ENCODE peak calls at places on chromosomes 6 and 20, in five cellular contexts. Z is colonic mucosa, K is pancreas, E is nephron progenitor cell, U is HL-60. N is an unnamed sample.

GRCh38 chr6:127069659-127070279 is 48.7 kb upstream of the RSPO3 start:
- DNase-seq in Z (no peak), K (no peak), E (no peak), U (no peak), N (no peak)

GRCh38 chr20:20492521-20493334 is 124.8 kb downstream of the INSM1 start:
- DNase-seq in Z (no peak), K (peak), E (peak), U (no peak), N (no peak)

GRCh38 chr6:134288538-134289203 is 29.2 kb downstream of the SGK1 start:
- DNase-seq in Z (no peak), K (no peak), E (no peak), U (peak), N (peak)

GRCh38 chr6:37429352-37429750 is 3.7 kb upstream of the CMTR1 start:
- DNase-seq in Z (no peak), K (no peak), E (no peak), U (no peak), N (no peak)

GRCh38 chr6:97917369-97917768 is 634.4 kb upstream of the MMS22L start:
- DNase-seq in Z (no peak), K (no peak), E (peak), U (no peak), N (no peak)

GRCh38 chr6:21045135-21045616 is 510.9 kb downstream of the CDKAL1 start:
- DNase-seq in Z (no peak), K (no peak), E (no peak), U (no peak), N (no peak)

GRCh38 chr6:18262812-18263560 is 1.3 kb downstream of the DEK start:
- DNase-seq in Z (peak), K (no peak), E (no peak), U (no peak), N (peak)

GRCh38 chr6:30862156-30862875 is 22.0 kb upstream of the DDR1 start:
- DNase-seq in Z (no peak), K (no peak), E (no peak), U (no peak), N (no peak)

GRCh38 chr6:1708820-1709612 is 99.3 kb downstream of the FOXC1 start:
- DNase-seq in Z (no peak), K (peak), E (no peak), U (peak), N (no peak)

GRCh38 chr6:5205877-5206840 is 54.6 kb downstream of the LYRM4 start:
- DNase-seq in Z (peak), K (peak), E (no peak), U (peak), N (no peak)

GRCh38 chr6:91717094-91717493 is 1130.2 kb upstream of the MAP3K7 start:
- DNase-seq in Z (no peak), K (no peak), E (no peak), U (no peak), N (no peak)

GRCh38 chr6:75326557-75327258 is 42.1 kb upstream of the TMEM30A start:
- DNase-seq in Z (no peak), K (no peak), E (no peak), U (no peak), N (no peak)

GRCh38 chr6:127340171-127340570 is 3.2 kb downstream of the ECHDC1 start:
- DNase-seq in Z (no peak), K (no peak), E (no peak), U (no peak), N (no peak)

GRCh38 chr6:4271761-4272505 is 136.6 kb upstream of the ECI2 start:
- DNase-seq in Z (no peak), K (no peak), E (no peak), U (no peak), N (no peak)

GRCh38 chr6:2038096-2038495 is 207.3 kb downstream of the GMDS start:
- DNase-seq in Z (no peak), K (no peak), E (no peak), U (no peak), N (no peak)

GRCh38 chr6:14021449-14021848 is 96.1 kb upstream of the CD83 start:
- DNase-seq in Z (no peak), K (no peak), E (no peak), U (no peak), N (no peak)

GRCh38 chr20:60170116-60170515 is 211.9 kb downstream of the CDH26 start:
- DNase-seq in Z (peak), K (no peak), E (no peak), U (peak), N (no peak)

GRCh38 chr6:156862711-156863110 is 85.5 kb downstream of the ARID1B start:
- DNase-seq in Z (no peak), K (no peak), E (no peak), U (no peak), N (no peak)

GRCh38 chr20:36439731-36440072 is 101.6 kb upstream of the MYL9 start:
- DNase-seq in Z (no peak), K (no peak), E (no peak), U (no peak), N (no peak)
- TF ChIP-seq CTCF in Z (no peak), K (no peak), E (peak), U (no peak), N (no peak)

GRCh38 chr6:17091122-17091521 is 10.7 kb upstream of the STMND1 start:
- DNase-seq in Z (no peak), K (no peak), E (no peak), U (no peak), N (no peak)
- TF ChIP-seq CTCF in Z (no peak), K (no peak), E (peak), U (no peak), N (no peak)

GRCh38 chr20:58852559-58853271 is at the start of gene GNAS:
- DNase-seq in Z (peak), K (peak), E (peak), U (no peak), N (peak)
- TF ChIP-seq CTCF in Z (peak), K (peak), E (peak), U (no peak), N (peak)

GRCh38 chr6:108914235-108915022 is 66.2 kb downstream of the ARMC2 start:
- DNase-seq in Z (no peak), K (no peak), E (peak), U (no peak), N (peak)
- TF ChIP-seq CTCF in Z (peak), K (peak), E (peak), U (no peak), N (peak)